ENCODE peak calls at places on chromosomes 5 and 9, in six cellular contexts. A is SK-N-SH, R is GM23248, B is MM.1S, X is PC-3, J is HCT116. W is an unnamed sample.
A peak's percentile ranks its signal among the peaks of the same experiment; 100 is the strongest.

GRCh38 chr5:96645096-96645495 is 17.1 kb upstream of the CAST start:
- DNase-seq in A (no peak), R (no peak), B (no peak), X (no peak), J (no peak), W (no peak)

GRCh38 chr5:10828241-10828640 is 67.2 kb upstream of the DAP start:
- DNase-seq in A (no peak), R (peak; percentile 60), B (no peak), X (peak; percentile 14), J (no peak), W (no peak)

GRCh38 chr9:137534256-137535119 is 15.7 kb downstream of the PNPLA7 start:
- DNase-seq in A (peak; percentile 75), R (peak; percentile 82), B (peak; percentile 81), X (peak; percentile 79), J (peak; percentile 59), W (peak; percentile 85)

GRCh38 chr5:93594591-93595419 is 11.8 kb downstream of the NR2F1 start:
- DNase-seq in A (peak; percentile 22), R (no peak), B (no peak), X (no peak), J (no peak), W (no peak)

GRCh38 chr5:111902436-111902835 is 145.4 kb upstream of the NREP start:
- DNase-seq in A (no peak), R (no peak), B (no peak), X (no peak), J (no peak), W (no peak)

GRCh38 chr5:132369471-132370240 is at the start of gene SLC22A5:
- DNase-seq in A (peak; percentile 95), R (peak; percentile 76), B (peak; percentile 85), X (peak; percentile 76), J (peak; percentile 42), W (peak; percentile 71)

GRCh38 chr5:84274585-84275468 is 109.9 kb downstream of the EDIL3 start:
- DNase-seq in A (peak; percentile 22), R (peak; percentile 53), B (peak; percentile 34), X (peak; percentile 60), J (peak; percentile 26), W (peak; percentile 55)

GRCh38 chr5:133316346-133317343 is 264.8 kb downstream of the HSPA4 start:
- DNase-seq in A (no peak), R (no peak), B (no peak), X (peak; percentile 20), J (peak; percentile 34), W (peak; percentile 71)

GRCh38 chr5:137613554-137614265 is 114.6 kb upstream of the SPOCK1 start:
- DNase-seq in A (no peak), R (peak; percentile 67), B (no peak), X (peak; percentile 13), J (no peak), W (no peak)

GRCh38 chr5:19987594-19988345 is at the start of gene CDH18:
- DNase-seq in A (peak; percentile 73), R (peak; percentile 51), B (no peak), X (peak; percentile 44), J (no peak), W (no peak)

GRCh38 chr9:35763803-35764202 is 9.7 kb upstream of the MSMP start:
- DNase-seq in A (no peak), R (no peak), B (no peak), X (no peak), J (no peak), W (no peak)

GRCh38 chr5:88732181-88732633 is 150.8 kb downstream of the MEF2C start:
- DNase-seq in A (no peak), R (peak; percentile 85), B (peak; percentile 24), X (no peak), J (no peak), W (peak; percentile 80)

GRCh38 chr5:122236270-122236669 is 75.8 kb upstream of the SNCAIP start:
- DNase-seq in A (no peak), R (peak; percentile 39), B (no peak), X (peak; percentile 59), J (no peak), W (no peak)

GRCh38 chr9:113261917-113262671 is 13.3 kb downstream of the CDC26 start:
- DNase-seq in A (no peak), R (no peak), B (no peak), X (no peak), J (no peak), W (no peak)

GRCh38 chr9:113526841-113527240 is 63.3 kb downstream of the RGS3 start:
- DNase-seq in A (no peak), R (no peak), B (no peak), X (no peak), J (no peak), W (no peak)

GRCh38 chr9:120436937-120437592 is 142.9 kb downstream of the CDK5RAP2 start:
- DNase-seq in A (no peak), R (no peak), B (no peak), X (no peak), J (no peak), W (no peak)

GRCh38 chr5:15929616-15930303 is 249.8 kb downstream of the MARCHF11 start:
- DNase-seq in A (no peak), R (peak; percentile 29), B (no peak), X (no peak), J (no peak), W (no peak)

GRCh38 chr5:16489322-16489791 is 23.8 kb upstream of the ZNF622 start:
- DNase-seq in A (peak; percentile 54), R (peak; percentile 81), B (peak; percentile 20), X (peak; percentile 84), J (peak; percentile 21), W (peak; percentile 76)

GRCh38 chr5:179306191-179307005 is 38.9 kb downstream of the ADAMTS2 start:
- DNase-seq in A (no peak), R (peak; percentile 57), B (no peak), X (no peak), J (no peak), W (no peak)

GRCh38 chr5:141683596-141684161 is 1.6 kb upstream of the ARAP3 start:
- DNase-seq in A (no peak), R (no peak), B (no peak), X (no peak), J (no peak), W (no peak)

GRCh38 chr9:82894961-82895902 is 167.7 kb downstream of the RASEF start:
- DNase-seq in A (peak; percentile 41), R (no peak), B (no peak), X (no peak), J (no peak), W (no peak)

GRCh38 chr9:82890865-82891264 is 172.1 kb downstream of the RASEF start:
- DNase-seq in A (no peak), R (no peak), B (no peak), X (no peak), J (no peak), W (no peak)

GRCh38 chr9:82890401-82890800 is 172.5 kb downstream of the RASEF start:
- DNase-seq in A (no peak), R (no peak), B (no peak), X (no peak), J (no peak), W (no peak)

GRCh38 chr9:82891321-82891720 is 171.6 kb downstream of the RASEF start:
- DNase-seq in A (no peak), R (no peak), B (no peak), X (no peak), J (no peak), W (no peak)

GRCh38 chr9:82893549-82893948 is 169.4 kb downstream of the RASEF start:
- DNase-seq in A (no peak), R (no peak), B (no peak), X (no peak), J (no peak), W (no peak)
- H3K9me2 ChIP-seq in A (no peaks in the 10 kb centered on the region), R (no peaks in the 10 kb centered on the region), B (no peaks in the 10 kb centered on the region), X (no peaks in the 10 kb centered on the region), J (no peaks in the 10 kb centered on the region), W (no peaks in the 10 kb centered on the region)

GRCh38 chr9:136244776-136245193 is 827 bp downstream of the QSOX2 start:
- DNase-seq in A (no peak), R (no peak), B (no peak), X (no peak), J (no peak), W (no peak)
- H3K9ac ChIP-seq in A (peak overlapping the region; percentile 65), R (peak overlapping the region; percentile 77), B (peak overlapping the region; percentile 71), X (peak overlapping the region; percentile 68), J (peak overlapping the region; percentile 81), W (peak overlapping the region; percentile 84)

DNA sequence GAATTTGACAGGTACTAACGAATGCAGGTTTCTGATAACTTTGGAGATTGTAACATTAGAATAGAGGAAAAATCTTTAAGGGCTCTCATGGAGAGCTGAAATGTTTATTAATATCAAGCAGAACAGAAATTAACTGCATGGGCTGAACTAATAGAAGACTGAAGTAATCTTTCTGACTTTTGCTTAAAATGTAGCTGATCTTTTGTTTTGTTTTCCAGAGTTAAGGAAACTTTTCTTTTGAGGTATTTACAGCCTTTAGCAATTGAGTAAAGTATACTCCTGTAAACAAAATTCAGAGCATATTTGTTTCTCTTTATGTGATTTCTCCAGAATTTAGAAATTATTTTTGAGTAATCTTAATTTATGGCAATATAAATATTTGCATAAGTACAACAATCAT is 43.9 kb downstream of the SHC3 start:
- DNase-seq in A (no peak), R (no peak), B (no peak), X (no peak), J (no peak), W (no peak)
- H3K9me2 ChIP-seq in A (no peaks in the 10 kb centered on the region), R (no peaks in the 10 kb centered on the region), B (no peaks in the 10 kb centered on the region), X (no peaks in the 10 kb centered on the region), J (no peaks in the 10 kb centered on the region), W (no peaks in the 10 kb centered on the region)

DNA sequence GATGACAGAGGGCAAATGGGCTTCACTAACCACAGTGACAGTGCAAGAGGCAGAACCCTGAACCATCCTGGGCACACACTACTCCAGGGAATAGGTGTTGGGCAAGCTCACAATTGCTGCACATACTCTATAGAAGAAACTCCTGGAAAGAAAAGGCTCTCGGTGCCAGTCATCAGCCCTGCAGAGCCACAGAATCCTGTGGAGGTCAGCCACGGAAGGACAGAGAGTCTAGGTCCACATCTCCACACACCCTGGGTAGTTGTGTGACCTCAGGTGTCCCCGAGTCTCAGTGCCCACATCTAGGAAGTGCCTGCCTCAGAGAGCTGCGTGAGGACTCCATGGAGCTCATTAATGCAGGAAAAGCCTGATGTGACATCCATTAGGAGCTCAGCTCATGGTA is 16.0 kb upstream of the ANGPTL2 start:
- DNase-seq in A (no peak), R (no peak), B (no peak), X (no peak), J (no peak), W (no peak)
- H3K9ac ChIP-seq in A (no peak overlapping the region), R (no peak overlapping the region), B (no peak overlapping the region), X (no peak overlapping the region), J (no peak overlapping the region), W (no peak overlapping the region)

W was measured in Karpas-422.